ENCODE peak calls at places on chromosomes 12 and 14, in six cellular contexts. One of them, this sample, is unnamed.

GRCh38 chr12:69196302-69197288 is 42.8 kb upstream of the CPSF6 start:
- DNase-seq in HEK293T: no peak
- DNase-seq in mesothelial cell of epicardium: no peak
- DNase-seq in GM12878: no peak
- DNase-seq in endothelial cell of umbilical vein: peak; percentile 4
- DNase-seq in activated CD8-positive, alpha-beta T cell treated with anti-CD3 and anti-CD28 coated beads, Interleukin-2, amount 10 ng/mL, durations not matched to agents 7 days and 5 days: no peak
- DNase-seq in this sample: no peak

GRCh38 chr14:64654072-64654899 is 49.9 kb upstream of the PLEKHG3 start:
- DNase-seq in HEK293T: no peak
- DNase-seq in mesothelial cell of epicardium: no peak
- DNase-seq in GM12878: peak; percentile 27
- DNase-seq in endothelial cell of umbilical vein: peak; percentile 85
- DNase-seq in activated CD8-positive, alpha-beta T cell treated with anti-CD3 and anti-CD28 coated beads, Interleukin-2, amount 10 ng/mL, durations not matched to agents 7 days and 5 days: peak; percentile 22
- DNase-seq in this sample: no peak

GRCh38 chr12:81668475-81668874 is 90.7 kb downstream of the PPFIA2 start:
- DNase-seq in HEK293T: no peak
- DNase-seq in mesothelial cell of epicardium: no peak
- DNase-seq in GM12878: no peak
- DNase-seq in endothelial cell of umbilical vein: no peak
- DNase-seq in activated CD8-positive, alpha-beta T cell treated with anti-CD3 and anti-CD28 coated beads, Interleukin-2, amount 10 ng/mL, durations not matched to agents 7 days and 5 days: no peak
- DNase-seq in this sample: no peak

GRCh38 chr14:37650356-37651037 is 55.1 kb downstream of the TTC6 start:
- DNase-seq in HEK293T: no peak
- DNase-seq in mesothelial cell of epicardium: no peak
- DNase-seq in GM12878: no peak
- DNase-seq in endothelial cell of umbilical vein: no peak
- DNase-seq in activated CD8-positive, alpha-beta T cell treated with anti-CD3 and anti-CD28 coated beads, Interleukin-2, amount 10 ng/mL, durations not matched to agents 7 days and 5 days: no peak
- DNase-seq in this sample: no peak

GRCh38 chr12:102964872-102965271 is 7.4 kb downstream of the ASCL1 start:
- DNase-seq in HEK293T: no peak
- DNase-seq in mesothelial cell of epicardium: no peak
- DNase-seq in GM12878: no peak
- DNase-seq in endothelial cell of umbilical vein: no peak
- DNase-seq in activated CD8-positive, alpha-beta T cell treated with anti-CD3 and anti-CD28 coated beads, Interleukin-2, amount 10 ng/mL, durations not matched to agents 7 days and 5 days: peak; percentile 39
- DNase-seq in this sample: no peak

GRCh38 chr12:130970165-130970907 is 16.6 kb downstream of the ADGRD1 start:
- DNase-seq in HEK293T: no peak
- DNase-seq in mesothelial cell of epicardium: no peak
- DNase-seq in GM12878: peak; percentile 68
- DNase-seq in endothelial cell of umbilical vein: no peak
- DNase-seq in activated CD8-positive, alpha-beta T cell treated with anti-CD3 and anti-CD28 coated beads, Interleukin-2, amount 10 ng/mL, durations not matched to agents 7 days and 5 days: no peak
- DNase-seq in this sample: no peak

GRCh38 chr12:27843714-27844245 is 63.7 kb upstream of the MANSC4 start:
- DNase-seq in HEK293T: no peak
- DNase-seq in mesothelial cell of epicardium: peak; percentile 41
- DNase-seq in GM12878: no peak
- DNase-seq in endothelial cell of umbilical vein: no peak
- DNase-seq in activated CD8-positive, alpha-beta T cell treated with anti-CD3 and anti-CD28 coated beads, Interleukin-2, amount 10 ng/mL, durations not matched to agents 7 days and 5 days: no peak
- DNase-seq in this sample: no peak

GRCh38 chr14:89720076-89720687 is 234.3 kb downstream of the EFCAB11 start:
- DNase-seq in HEK293T: no peak
- DNase-seq in mesothelial cell of epicardium: no peak
- DNase-seq in GM12878: no peak
- DNase-seq in endothelial cell of umbilical vein: no peak
- DNase-seq in activated CD8-positive, alpha-beta T cell treated with anti-CD3 and anti-CD28 coated beads, Interleukin-2, amount 10 ng/mL, durations not matched to agents 7 days and 5 days: peak; percentile 47
- DNase-seq in this sample: no peak

GRCh38 chr14:50666772-50667490 is 1.2 kb downstream of the SAV1 start:
- DNase-seq in HEK293T: peak; percentile 33
- DNase-seq in mesothelial cell of epicardium: peak; percentile 47
- DNase-seq in GM12878: no peak
- DNase-seq in endothelial cell of umbilical vein: peak; percentile 59
- DNase-seq in activated CD8-positive, alpha-beta T cell treated with anti-CD3 and anti-CD28 coated beads, Interleukin-2, amount 10 ng/mL, durations not matched to agents 7 days and 5 days: peak; percentile 36
- DNase-seq in this sample: no peak

GRCh38 chr12:95805864-95806669 is 15.5 kb upstream of the NTN4 start:
- DNase-seq in HEK293T: no peak
- DNase-seq in mesothelial cell of epicardium: no peak
- DNase-seq in GM12878: no peak
- DNase-seq in endothelial cell of umbilical vein: peak; percentile 85
- DNase-seq in activated CD8-positive, alpha-beta T cell treated with anti-CD3 and anti-CD28 coated beads, Interleukin-2, amount 10 ng/mL, durations not matched to agents 7 days and 5 days: no peak
- DNase-seq in this sample: no peak

GRCh38 chr12:16726879-16727278 is 120.9 kb upstream of the LMO3 start:
- DNase-seq in HEK293T: no peak
- DNase-seq in mesothelial cell of epicardium: no peak
- DNase-seq in GM12878: no peak
- DNase-seq in endothelial cell of umbilical vein: no peak
- DNase-seq in activated CD8-positive, alpha-beta T cell treated with anti-CD3 and anti-CD28 coated beads, Interleukin-2, amount 10 ng/mL, durations not matched to agents 7 days and 5 days: no peak
- DNase-seq in this sample: no peak

GRCh38 chr12:114789276-114789675 is 105.3 kb upstream of the TBX3 start:
- DNase-seq in HEK293T: no peak
- DNase-seq in mesothelial cell of epicardium: no peak
- DNase-seq in GM12878: no peak
- DNase-seq in endothelial cell of umbilical vein: no peak
- DNase-seq in activated CD8-positive, alpha-beta T cell treated with anti-CD3 and anti-CD28 coated beads, Interleukin-2, amount 10 ng/mL, durations not matched to agents 7 days and 5 days: no peak
- DNase-seq in this sample: no peak

GRCh38 chr12:28975564-28976340 is 173.3 kb upstream of the FAR2 start:
- DNase-seq in HEK293T: no peak
- DNase-seq in mesothelial cell of epicardium: no peak
- DNase-seq in GM12878: no peak
- DNase-seq in endothelial cell of umbilical vein: no peak
- DNase-seq in activated CD8-positive, alpha-beta T cell treated with anti-CD3 and anti-CD28 coated beads, Interleukin-2, amount 10 ng/mL, durations not matched to agents 7 days and 5 days: no peak
- DNase-seq in this sample: no peak

GRCh38 chr12:42143401-42144173 is 1.1 kb downstream of the GXYLT1 start:
- DNase-seq in HEK293T: no peak
- DNase-seq in mesothelial cell of epicardium: no peak
- DNase-seq in GM12878: no peak
- DNase-seq in endothelial cell of umbilical vein: peak; percentile 54
- DNase-seq in activated CD8-positive, alpha-beta T cell treated with anti-CD3 and anti-CD28 coated beads, Interleukin-2, amount 10 ng/mL, durations not matched to agents 7 days and 5 days: no peak
- DNase-seq in this sample: no peak

GRCh38 chr12:28870839-28871440 is 278.1 kb upstream of the FAR2 start:
- DNase-seq in HEK293T: no peak
- DNase-seq in mesothelial cell of epicardium: no peak
- DNase-seq in GM12878: no peak
- DNase-seq in endothelial cell of umbilical vein: peak; percentile 13
- DNase-seq in activated CD8-positive, alpha-beta T cell treated with anti-CD3 and anti-CD28 coated beads, Interleukin-2, amount 10 ng/mL, durations not matched to agents 7 days and 5 days: no peak
- DNase-seq in this sample: no peak

GRCh38 chr14:95365401-95365800 is 45.7 kb upstream of the CLMN start:
- DNase-seq in HEK293T: no peak
- DNase-seq in mesothelial cell of epicardium: no peak
- DNase-seq in GM12878: no peak
- DNase-seq in endothelial cell of umbilical vein: no peak
- DNase-seq in activated CD8-positive, alpha-beta T cell treated with anti-CD3 and anti-CD28 coated beads, Interleukin-2, amount 10 ng/mL, durations not matched to agents 7 days and 5 days: no peak
- DNase-seq in this sample: no peak

GRCh38 chr12:46574853-46575252 is 202.3 kb upstream of the SLC38A2 start:
- DNase-seq in HEK293T: no peak
- DNase-seq in mesothelial cell of epicardium: no peak
- DNase-seq in GM12878: no peak
- DNase-seq in endothelial cell of umbilical vein: no peak
- DNase-seq in activated CD8-positive, alpha-beta T cell treated with anti-CD3 and anti-CD28 coated beads, Interleukin-2, amount 10 ng/mL, durations not matched to agents 7 days and 5 days: no peak
- DNase-seq in this sample: no peak

GRCh38 chr12:113049976-113050742 is 6.4 kb upstream of the DTX1 start:
- DNase-seq in HEK293T: peak; percentile 32
- DNase-seq in mesothelial cell of epicardium: no peak
- DNase-seq in GM12878: no peak
- DNase-seq in endothelial cell of umbilical vein: no peak
- DNase-seq in activated CD8-positive, alpha-beta T cell treated with anti-CD3 and anti-CD28 coated beads, Interleukin-2, amount 10 ng/mL, durations not matched to agents 7 days and 5 days: no peak
- DNase-seq in this sample: peak; percentile 81

GRCh38 chr14:87076146-87076545 is 916.8 kb downstream of the GALC start:
- DNase-seq in HEK293T: no peak
- DNase-seq in mesothelial cell of epicardium: no peak
- DNase-seq in GM12878: no peak
- DNase-seq in endothelial cell of umbilical vein: no peak
- DNase-seq in activated CD8-positive, alpha-beta T cell treated with anti-CD3 and anti-CD28 coated beads, Interleukin-2, amount 10 ng/mL, durations not matched to agents 7 days and 5 days: no peak
- DNase-seq in this sample: no peak

GRCh38 chr14:23910081-23910875 is 43.3 kb upstream of the DHRS4 start:
- DNase-seq in HEK293T: peak; percentile 80
- DNase-seq in mesothelial cell of epicardium: no peak
- DNase-seq in GM12878: no peak
- DNase-seq in endothelial cell of umbilical vein: peak; percentile 58
- DNase-seq in activated CD8-positive, alpha-beta T cell treated with anti-CD3 and anti-CD28 coated beads, Interleukin-2, amount 10 ng/mL, durations not matched to agents 7 days and 5 days: peak; percentile 30
- DNase-seq in this sample: peak; percentile 68

GRCh38 chr12:52952082-52952801 is 3.3 kb downstream of the KRT18 start:
- DNase-seq in HEK293T: no peak
- DNase-seq in mesothelial cell of epicardium: no peak
- DNase-seq in GM12878: no peak
- DNase-seq in endothelial cell of umbilical vein: no peak
- DNase-seq in activated CD8-positive, alpha-beta T cell treated with anti-CD3 and anti-CD28 coated beads, Interleukin-2, amount 10 ng/mL, durations not matched to agents 7 days and 5 days: no peak
- DNase-seq in this sample: no peak

GRCh38 chr14:50718949-50719348 is 50.8 kb upstream of the SAV1 start:
- DNase-seq in HEK293T: no peak
- DNase-seq in mesothelial cell of epicardium: no peak
- DNase-seq in GM12878: no peak
- DNase-seq in endothelial cell of umbilical vein: no peak
- DNase-seq in activated CD8-positive, alpha-beta T cell treated with anti-CD3 and anti-CD28 coated beads, Interleukin-2, amount 10 ng/mL, durations not matched to agents 7 days and 5 days: no peak
- DNase-seq in this sample: no peak

GRCh38 chr12:132270969-132271754 is 58.2 kb downstream of the GALNT9 start:
- DNase-seq in HEK293T: no peak
- DNase-seq in mesothelial cell of epicardium: no peak
- DNase-seq in GM12878: no peak
- DNase-seq in endothelial cell of umbilical vein: no peak
- DNase-seq in activated CD8-positive, alpha-beta T cell treated with anti-CD3 and anti-CD28 coated beads, Interleukin-2, amount 10 ng/mL, durations not matched to agents 7 days and 5 days: no peak
- DNase-seq in this sample: no peak

GRCh38 chr12:43291516-43291915 is 260.5 kb downstream of the ADAMTS20 start:
- DNase-seq in HEK293T: no peak
- DNase-seq in mesothelial cell of epicardium: no peak
- DNase-seq in GM12878: no peak
- DNase-seq in endothelial cell of umbilical vein: peak; percentile 42
- DNase-seq in activated CD8-positive, alpha-beta T cell treated with anti-CD3 and anti-CD28 coated beads, Interleukin-2, amount 10 ng/mL, durations not matched to agents 7 days and 5 days: no peak
- DNase-seq in this sample: no peak

GRCh38 chr12:59972941-59973340 is 377.1 kb downstream of the SLC16A7 start:
- DNase-seq in HEK293T: no peak
- DNase-seq in mesothelial cell of epicardium: no peak
- DNase-seq in GM12878: no peak
- DNase-seq in endothelial cell of umbilical vein: peak; percentile 11
- DNase-seq in activated CD8-positive, alpha-beta T cell treated with anti-CD3 and anti-CD28 coated beads, Interleukin-2, amount 10 ng/mL, durations not matched to agents 7 days and 5 days: no peak
- DNase-seq in this sample: no peak

GRCh38 chr14:88551936-88552565 is 2.8 kb downstream of the PTPN21 start:
- DNase-seq in HEK293T: peak; percentile 35
- DNase-seq in mesothelial cell of epicardium: no peak
- DNase-seq in GM12878: no peak
- DNase-seq in endothelial cell of umbilical vein: peak; percentile 41
- DNase-seq in activated CD8-positive, alpha-beta T cell treated with anti-CD3 and anti-CD28 coated beads, Interleukin-2, amount 10 ng/mL, durations not matched to agents 7 days and 5 days: no peak
- DNase-seq in this sample: no peak

GRCh38 chr12:78229491-78230209 is 399.0 kb downstream of the NAV3 start:
- DNase-seq in HEK293T: peak; percentile 42
- DNase-seq in mesothelial cell of epicardium: no peak
- DNase-seq in GM12878: peak; percentile 21
- DNase-seq in endothelial cell of umbilical vein: peak; percentile 47
- DNase-seq in activated CD8-positive, alpha-beta T cell treated with anti-CD3 and anti-CD28 coated beads, Interleukin-2, amount 10 ng/mL, durations not matched to agents 7 days and 5 days: peak; percentile 37
- DNase-seq in this sample: no peak